ENCODE peak calls at places on chromosomes 16 and 17, in four cellular contexts. K is H9, D is right lobe of liver, X is fibroblast of pulmonary artery. V is an unnamed sample.

GRCh38 chr17:37802712-37803416 is 58.0 kb upstream of the HNF1B start:
- DNase-seq in K (no peak), D (peak; percentile 82), X (peak; percentile 72), V (peak; percentile 27)

GRCh38 chr17:61574542-61575351 is 16.3 kb downstream of the NACA2 start:
- DNase-seq in D (no peak), K (peak; percentile 53), X (peak; percentile 41), V (peak; percentile 53)

GRCh38 chr17:80472996-80473395 is 3.4 kb downstream of the NPTX1 start:
- DNase-seq in D (no peak), X (no peak), K (no peak), V (no peak)

GRCh38 chr17:46046957-46047356 is 47.9 kb downstream of the STH start:
- DNase-seq in K (no peak), D (no peak), X (peak; percentile 86), V (no peak)

GRCh38 chr16:27378871-27379580 is 22.9 kb upstream of the IL21R start:
- DNase-seq in D (no peak), X (no peak), K (no peak), V (no peak)

GRCh38 chr17:43791589-43791988 is 11.4 kb downstream of the CFAP97D1 start:
- DNase-seq in K (peak; percentile 52), X (peak; percentile 58), D (no peak), V (peak; percentile 77)

GRCh38 chr17:17403899-17404576 is 72.8 kb upstream of the MED9 start:
- DNase-seq in X (no peak), D (no peak), K (no peak), V (no peak)

GRCh38 chr16:2519711-2520080 is 475 bp upstream of the AMDHD2 start:
- DNase-seq in X (no peak), D (no peak), K (no peak), V (no peak)

GRCh38 chr17:79803997-79804855 is 7.3 kb upstream of the CBX8 start:
- DNase-seq in K (peak; percentile 82), X (no peak), D (no peak), V (peak; percentile 43)

GRCh38 chr17:82127704-82128103 is 29.7 kb upstream of the FASN start:
- DNase-seq in X (no peak), K (no peak), D (no peak), V (no peak)

GRCh38 chr17:63023049-63023448 is 57.0 kb downstream of the TANC2 start:
- DNase-seq in X (no peak), K (no peak), D (no peak), V (no peak)

GRCh38 chr17:77602883-77603640 is 355.4 kb upstream of the TNRC6C start:
- DNase-seq in K (peak; percentile 24), D (no peak), X (no peak), V (no peak)

GRCh38 chr17:77840156-77840555 is 118.3 kb upstream of the TNRC6C start:
- DNase-seq in X (peak; percentile 50), K (no peak), D (no peak), V (no peak)

GRCh38 chr16:50671644-50672260 is 9.4 kb downstream of the SNX20 start:
- DNase-seq in K (no peak), D (no peak), X (peak; percentile 37), V (peak; percentile 62)

GRCh38 chr16:30698139-30698815 is 694 bp upstream of the SRCAP start:
- DNase-seq in D (peak; percentile 99), K (peak; percentile 99), X (peak; percentile 98), V (peak; percentile 98)
- TF ChIP-seq CTCF in D (no peak), K (no peak), X (no peak), V (no peak)

DNA sequence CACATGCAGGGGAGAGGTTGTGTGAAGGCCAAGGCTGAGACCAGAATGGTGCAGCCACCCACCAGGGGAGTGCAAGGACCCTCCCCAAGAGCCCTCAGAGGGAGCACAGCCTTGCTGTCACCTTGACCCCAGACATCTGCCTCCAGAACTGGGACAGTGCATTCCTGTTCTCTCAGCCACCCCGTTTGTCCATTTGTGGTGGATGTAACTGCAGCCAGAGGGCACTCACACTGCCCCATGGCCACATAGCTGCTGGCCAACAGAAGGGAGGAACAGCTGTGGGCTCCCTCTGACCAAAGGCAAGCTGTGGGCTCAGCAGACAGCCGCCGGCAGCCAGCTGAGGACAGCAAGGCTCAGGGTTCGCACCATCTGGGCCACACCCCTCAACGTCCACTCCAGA is 49.8 kb upstream of the KLHDC4 start:
- DNase-seq in D (no peak), K (no peak), X (no peak), V (no peak)
- TF ChIP-seq CTCF in D (peak; percentile 34), K (no peak), X (no peak), V (no peak)

GRCh38 chr17:72346306-72346705 is 225.5 kb downstream of the SOX9 start:
- DNase-seq in K (no peak), X (no peak), D (no peak), V (no peak)
- TF ChIP-seq CTCF in K (no peak), X (no peak), D (no peak), V (no peak)

GRCh38 chr16:8611122-8611521 is 10.4 kb upstream of the METTL22 start:
- DNase-seq in X (no peak), K (no peak), D (no peak), V (no peak)
- TF ChIP-seq CTCF in X (no peak), K (no peak), D (no peak), V (no peak)

V was measured in MCF 10A.